ENCODE peak calls at places on chromosomes 4 and X, in five cellular contexts. U is endothelial cell of umbilical vein, V is NB4, T is K562, A is HepG2. L is an unnamed sample.

GRCh38 chrX:155888139-155888538 is 7.0 kb downstream of the VAMP7 start:
- DNase-seq in V (peak; percentile 65), T (no peak), U (peak; percentile 54), A (no peak), L (no peak)

GRCh38 chr4:141131738-141132688 is 1.3 kb downstream of the RNF150 start:
- DNase-seq in A (no peak), U (peak; percentile 30), T (no peak), V (no peak), L (no peak)

GRCh38 chr4:37822220-37822619 is 4.3 kb upstream of the PGM2 start:
- DNase-seq in V (no peak), T (no peak), U (no peak), A (no peak), L (no peak)

GRCh38 chr4:32400870-32401269 is 1680.7 kb downstream of the PCDH7 start:
- DNase-seq in U (no peak), V (no peak), A (no peak), T (no peak), L (no peak)

GRCh38 chr4:94414907-94415306 is 36.8 kb upstream of the PDLIM5 start:
- DNase-seq in A (no peak), T (no peak), U (no peak), V (no peak), L (no peak)

GRCh38 chr4:84937381-84937977 is 29.0 kb downstream of the WDFY3 start:
- DNase-seq in A (no peak), V (no peak), T (no peak), U (peak; percentile 63), L (no peak)

GRCh38 chrX:129875669-129876068 is 30.3 kb upstream of the UTP14A start:
- DNase-seq in T (no peak), V (peak; percentile 43), U (no peak), A (no peak), L (no peak)

GRCh38 chr4:121697626-121698025 is 846 bp upstream of the ANXA5 start:
- DNase-seq in V (peak; percentile 9), T (no peak), A (no peak), U (no peak), L (no peak)

GRCh38 chr4:72900952-72901351 is 168.6 kb downstream of the COX18 start:
- DNase-seq in A (no peak), T (no peak), V (no peak), U (no peak), L (no peak)

GRCh38 chr4:106316773-106317409 is 541 bp downstream of the AIMP1 start:
- DNase-seq in U (no peak), A (no peak), T (peak; percentile 10), V (peak; percentile 34), L (peak; percentile 0)

GRCh38 chrX:74286950-74287349 is 17.0 kb upstream of the ZCCHC13 start:
- DNase-seq in T (no peak), A (peak; percentile 1), V (no peak), U (no peak), L (no peak)

GRCh38 chr4:48038666-48039065 is 22.1 kb downstream of the NIPAL1 start:
- DNase-seq in U (peak; percentile 24), V (no peak), A (peak; percentile 77), T (no peak), L (no peak)

GRCh38 chrX:49710744-49711319 is 15.0 kb upstream of the PAGE1 start:
- DNase-seq in V (no peak), U (no peak), T (no peak), A (peak; percentile 1), L (no peak)

GRCh38 chrX:104324871-104325585 is 70.3 kb upstream of the ESX1 start:
- DNase-seq in V (no peak), A (no peak), U (peak; percentile 51), T (no peak), L (no peak)

GRCh38 chr4:40515398-40516293 is 114.0 kb downstream of the RBM47 start:
- DNase-seq in T (peak; percentile 87), V (peak; percentile 34), U (no peak), A (peak; percentile 64), L (peak; percentile 31)

GRCh38 chr4:94290245-94290644 is 52.4 kb downstream of the HPGDS start:
- DNase-seq in U (no peak), V (no peak), A (no peak), T (no peak), L (peak; percentile 4)

GRCh38 chr4:73726000-73726399 is 14.4 kb upstream of the CXCL8 start:
- DNase-seq in U (peak; percentile 88), A (no peak), T (no peak), V (no peak), L (peak; percentile 75)

GRCh38 chrX:134537179-134537945 is 77.4 kb downstream of the HPRT1 start:
- DNase-seq in V (peak; percentile 57), U (no peak), A (peak; percentile 7), T (peak; percentile 41), L (peak; percentile 71)

GRCh38 chr4:124060261-124060918 is 652.1 kb downstream of the ANKRD50 start:
- DNase-seq in U (peak; percentile 90), V (peak; percentile 10), A (no peak), T (no peak), L (no peak)

GRCh38 chrX:99353412-99353811 is 1056.7 kb downstream of the PCDH19 start:
- DNase-seq in A (peak; percentile 45), V (no peak), U (no peak), T (no peak), L (no peak)

GRCh38 chr4:176654565-176655216 is 138.0 kb downstream of the VEGFC start:
- DNase-seq in V (no peak), T (no peak), A (no peak), U (no peak), L (no peak)

GRCh38 chr4:17688011-17688441 is 73.6 kb downstream of the MED28 start:
- DNase-seq in T (no peak), A (no peak), V (peak; percentile 35), U (no peak), L (no peak)

GRCh38 chrX:49042581-49043219 is 457 bp downstream of the TFE3 start:
- DNase-seq in U (no peak), T (no peak), V (no peak), A (no peak), L (no peak)

GRCh38 chrX:71128915-71129765 is 10.7 kb downstream of the MED12 start:
- DNase-seq in T (peak; percentile 69), V (peak; percentile 78), U (peak; percentile 64), A (peak; percentile 35), L (peak; percentile 64)

GRCh38 chr4:58734030-58734673 is 1624.0 kb upstream of the IGFBP7 start:
- DNase-seq in V (no peak), A (no peak), T (no peak), U (no peak), L (no peak)

GRCh38 chr4:96016615-96017299 is 176.9 kb downstream of the PDHA2 start:
- DNase-seq in U (no peak), T (no peak), A (no peak), V (peak; percentile 2), L (no peak)

GRCh38 chr4:176824645-176825366 is 32.1 kb upstream of the VEGFC start:
- DNase-seq in A (no peak), U (no peak), T (no peak), V (no peak), L (no peak)

GRCh38 chr4:26252349-26252748 is 68.5 kb upstream of the RBPJ start:
- DNase-seq in V (no peak), T (no peak), A (peak; percentile 78), U (no peak), L (no peak)

GRCh38 chr4:169849456-169849855 is 91.7 kb upstream of the HPF1 start:
- DNase-seq in A (no peak), U (no peak), V (no peak), T (no peak), L (no peak)

GRCh38 chr4:1524761-1525160 is 118.5 kb upstream of the NKX1-1 start:
- DNase-seq in T (no peak), A (no peak), U (no peak), V (no peak), L (no peak)

GRCh38 chr4:1522606-1523005 is 116.4 kb upstream of the NKX1-1 start:
- DNase-seq in U (no peak), V (no peak), A (no peak), T (no peak), L (no peak)

GRCh38 chr4:1523033-1523432 is 116.8 kb upstream of the NKX1-1 start:
- DNase-seq in T (no peak), V (no peak), A (no peak), U (no peak), L (no peak)

GRCh38 chr4:1523907-1524636 is 117.8 kb upstream of the NKX1-1 start:
- DNase-seq in A (no peak), U (no peak), T (no peak), V (no peak), L (no peak)

GRCh38 chr4:1523506-1523905 is 117.3 kb upstream of the NKX1-1 start:
- DNase-seq in T (no peak), V (no peak), A (no peak), U (no peak), L (no peak)
- TF ChIP-seq MYC in T (no peak), V (no peak), A (no peak), U (no peak), L (no peak)

DNA sequence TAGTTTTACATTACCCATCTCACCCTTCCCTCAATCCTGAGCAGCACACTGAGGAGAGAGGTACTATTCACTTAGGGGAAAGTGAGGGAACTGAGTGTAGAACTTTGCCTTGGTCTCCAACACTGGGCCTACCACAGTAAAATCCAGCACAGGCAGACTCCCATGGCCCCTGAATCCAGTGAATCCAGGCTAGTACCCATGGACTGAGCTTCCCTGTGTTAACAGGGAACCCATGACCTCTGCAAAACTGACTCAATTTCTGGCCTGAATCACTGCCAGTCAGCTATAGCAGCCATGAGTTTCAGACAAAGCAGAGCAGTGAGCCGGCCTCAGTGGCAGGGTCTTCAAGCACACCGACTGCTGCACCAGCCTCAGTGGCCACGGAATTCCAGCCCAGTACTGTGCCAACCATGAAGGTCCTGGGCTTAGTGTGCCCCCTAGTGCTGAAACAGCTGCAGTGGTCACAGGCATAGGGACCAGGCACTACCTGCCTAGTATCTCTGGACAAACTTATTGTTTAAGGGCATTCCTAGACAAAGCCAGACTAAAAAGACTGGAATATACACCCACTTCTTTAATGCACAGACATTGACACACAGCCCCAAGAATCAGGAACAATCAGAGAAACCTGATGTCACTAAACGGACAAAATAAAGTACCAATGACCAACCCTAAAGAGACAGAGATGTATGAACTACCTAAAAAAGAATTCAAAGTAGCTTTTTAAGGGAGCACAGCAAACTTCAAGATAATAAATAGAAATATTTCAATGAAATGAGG is 127.4 kb upstream of the RPL34 start:
- DNase-seq in A (peak; percentile 16), U (no peak), T (peak; percentile 12), V (peak; percentile 19), L (no peak)
- TF ChIP-seq MYC in A (no peak), U (no peak), T (no peak), V (no peak), L (no peak)

GRCh38 chr4:33941854-33942253 is 2302.5 kb downstream of the ARAP2 start:
- DNase-seq in A (no peak), U (no peak), V (no peak), T (no peak), L (no peak)
- TF ChIP-seq MYC in A (no peak), U (no peak), V (no peak), T (no peak), L (no peak)

DNA sequence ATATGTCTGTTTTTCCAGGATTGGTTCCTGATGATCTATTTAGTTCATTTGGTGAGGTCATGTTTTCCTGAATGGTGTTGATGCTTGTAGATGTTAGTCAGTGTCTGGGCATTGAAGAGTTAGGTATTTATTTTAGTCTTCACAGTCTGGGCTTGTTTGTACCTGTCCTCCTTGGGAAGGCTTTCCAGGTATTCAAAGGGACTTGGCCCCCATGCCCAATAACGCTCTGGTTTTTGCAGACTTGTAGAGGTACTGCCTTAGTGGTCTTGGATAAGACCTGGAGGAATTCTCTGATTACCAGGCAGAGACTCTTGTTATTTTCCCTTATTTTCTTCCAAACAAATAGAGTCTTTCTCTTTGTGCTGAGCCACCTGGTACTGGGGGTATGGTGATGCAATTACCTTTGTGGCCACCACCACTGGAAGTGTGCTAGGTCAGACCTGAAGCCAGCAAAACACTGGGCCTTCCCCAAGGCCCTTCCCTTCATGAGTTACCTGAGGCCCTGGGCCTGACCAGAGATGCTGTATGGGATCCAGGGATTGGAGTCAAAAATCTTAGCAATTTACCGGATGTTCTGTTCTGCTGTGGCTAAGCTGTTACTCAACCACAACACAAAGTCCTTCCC is 63.3 kb upstream of the RXFP1 start:
- DNase-seq in A (no peak), V (no peak), T (no peak), U (no peak), L (no peak)
- TF ChIP-seq MYC in A (no peak), V (no peak), T (no peak), U (no peak), L (no peak)